ENCODE peak calls at places on chromosomes 16 and 17, in six cellular contexts. G is adrenal gland, H is ovary, B is thyroid gland, W is prostate gland, X is esophagus squamous epithelium. Y is an unnamed sample. For H3K9me3, the result is how much of the 10 kb centered on the place peaks cover.

GRCh38 chr17:28897769-28898259 is 281 bp upstream of the FLOT2 start:
- DNase-seq in G (peak), H (no peak), B (no peak), W (no peak), X (no peak), Y (no peak)

GRCh38 chr16:16009396-16009795 is 60.0 kb downstream of the ABCC1 start:
- DNase-seq in G (no peak), H (no peak), B (peak), W (no peak), X (no peak), Y (no peak)

GRCh38 chr17:81252336-81253329 is 13.5 kb downstream of the NDUFAF8 start:
- DNase-seq in G (no peak), H (no peak), B (no peak), W (no peak), X (no peak), Y (no peak)

GRCh38 chr16:70419384-70420327 is 19.2 kb downstream of the ST3GAL2 start:
- DNase-seq in G (no peak), H (no peak), B (no peak), W (no peak), X (no peak), Y (no peak)

GRCh38 chr17:55463600-55463999 is 42.0 kb upstream of the MMD start:
- DNase-seq in G (no peak), H (no peak), B (no peak), W (no peak), X (no peak), Y (no peak)

GRCh38 chr16:20566864-20567263 is 9.3 kb downstream of the ACSM2B start:
- DNase-seq in G (no peak), H (no peak), B (no peak), W (no peak), X (no peak), Y (no peak)

GRCh38 chr17:7997186-7997585 is 5.2 kb upstream of the GUCY2D start:
- DNase-seq in G (no peak), H (no peak), B (peak), W (no peak), X (no peak), Y (no peak)

GRCh38 chr17:81027591-81028505 is 7.1 kb upstream of the BAIAP2 start:
- DNase-seq in G (no peak), H (peak), B (no peak), W (no peak), X (no peak), Y (no peak)

GRCh38 chr17:27760069-27760885 is 40.1 kb downstream of the NOS2 start:
- DNase-seq in G (peak), H (peak), B (peak), W (peak), X (no peak), Y (peak)

GRCh38 chr17:50905460-50905803 is 39.3 kb upstream of the TOB1 start:
- DNase-seq in G (no peak), H (no peak), B (peak), W (no peak), X (no peak), Y (no peak)

GRCh38 chr17:55154101-55154500 is 110.7 kb upstream of the HLF start:
- DNase-seq in G (no peak), H (no peak), B (no peak), W (no peak), X (no peak), Y (no peak)

GRCh38 chr16:11824362-11824761 is 27.0 kb downstream of the RSL1D1 start:
- DNase-seq in G (peak), H (no peak), B (peak), W (no peak), X (no peak), Y (no peak)

GRCh38 chr16:10981697-10982216 is 37.4 kb downstream of the CLEC16A start:
- DNase-seq in G (no peak), H (no peak), B (no peak), W (no peak), X (no peak), Y (no peak)

GRCh38 chr17:38885728-38886642 is 16.1 kb downstream of the LASP1 start:
- DNase-seq in G (no peak), H (no peak), B (peak), W (no peak), X (no peak), Y (peak)

GRCh38 chr17:75033346-75034235 is 13.2 kb downstream of the ATP5PD start:
- DNase-seq in G (peak), H (peak), B (peak), W (peak), X (no peak), Y (peak)

GRCh38 chr17:76381633-76382304 is 2.6 kb upstream of the SPHK1 start:
- DNase-seq in G (no peak), H (no peak), B (no peak), W (no peak), X (no peak), Y (no peak)

GRCh38 chr16:16143038-16143763 is 80.1 kb downstream of the ABCC6 start:
- DNase-seq in G (no peak), H (no peak), B (peak), W (no peak), X (no peak), Y (no peak)

GRCh38 chr16:1037023-1037933 is 35.3 kb upstream of the SSTR5 start:
- DNase-seq in G (peak), H (no peak), B (no peak), W (no peak), X (no peak), Y (no peak)

GRCh38 chr16:69193860-69194259 is 6.9 kb downstream of the SNTB2 start:
- DNase-seq in G (no peak), H (no peak), B (no peak), W (no peak), X (no peak), Y (no peak)

GRCh38 chr17:66889480-66890230 is 54.7 kb downstream of the CACNG5 start:
- DNase-seq in G (no peak), H (no peak), B (peak), W (no peak), X (no peak), Y (no peak)

GRCh38 chr16:15857779-15858560 is 1.1 kb upstream of the MYH11 start:
- DNase-seq in G (peak), H (peak), B (peak), W (peak), X (no peak), Y (peak)

GRCh38 chr16:31225193-31225592 is 8.3 kb upstream of the PYDC1 start:
- DNase-seq in G (no peak), H (no peak), B (no peak), W (no peak), X (no peak), Y (no peak)

GRCh38 chr16:6732166-6732565 is 600.5 kb upstream of the RBFOX1 start:
- DNase-seq in G (no peak), H (no peak), B (no peak), W (no peak), X (no peak), Y (no peak)

DNA sequence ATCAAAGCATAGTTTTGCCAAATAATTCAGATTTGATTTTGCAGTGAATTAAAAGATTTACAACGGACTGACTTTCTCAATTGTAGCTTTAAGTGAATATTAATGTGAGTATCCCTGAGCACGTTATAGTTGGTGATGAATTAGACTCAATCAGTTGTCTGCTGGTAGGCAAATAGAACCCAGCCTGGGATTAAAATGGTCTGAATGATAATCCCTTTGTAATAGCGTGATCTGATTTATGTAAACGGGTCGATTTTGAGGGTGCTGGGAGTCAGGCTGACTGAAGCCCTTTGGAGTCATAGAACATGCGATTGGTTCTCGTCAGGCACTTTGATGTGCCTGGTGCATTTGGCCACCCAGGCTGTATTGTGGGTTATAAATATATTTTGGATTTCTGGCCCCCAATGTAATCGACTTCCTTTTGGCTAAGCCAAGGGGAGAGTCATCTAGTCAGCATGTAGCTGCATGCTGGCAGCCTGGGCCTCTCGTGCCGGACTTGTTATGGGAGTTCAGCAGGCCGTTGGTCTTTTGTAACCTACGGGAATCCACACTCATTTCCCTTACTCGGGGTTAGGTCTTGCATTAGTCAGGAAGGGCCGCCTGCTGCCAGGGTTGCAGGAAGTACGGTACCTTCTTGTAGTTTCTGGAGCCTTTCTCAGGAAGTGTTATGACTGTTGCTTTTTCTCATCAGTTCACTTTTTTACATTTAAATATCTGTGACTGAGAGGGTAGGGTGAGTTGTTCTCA is 5.4 kb downstream of the PGS1 start:
- DNase-seq in G (peak), H (peak), B (peak), W (peak), X (peak), Y (peak)
- TF ChIP-seq POLR2A in G (no peak), H (no peak), B (no peak), W (peak), X (peak), Y (peak)

GRCh38 chr16:56930516-56931252 is 1.3 kb upstream of the HERPUD1 start:
- DNase-seq in G (no peak), H (no peak), B (no peak), W (no peak), X (no peak), Y (no peak)
- H3K4me3 ChIP-seq in G (no peak), H (no peak), B (no peak), W (no peak), X (no peak), Y (no peak)

GRCh38 chr16:35737076-35737475 is 2277.7 kb downstream of the TP53TG3F start:
- DNase-seq in G (no peak), H (no peak), B (no peak), W (no peak), X (no peak), Y (no peak)
- H3K9me3 ChIP-seq in G (under half), H (under half), B (under half), W (under half), X (under half), Y (under half)

DNA sequence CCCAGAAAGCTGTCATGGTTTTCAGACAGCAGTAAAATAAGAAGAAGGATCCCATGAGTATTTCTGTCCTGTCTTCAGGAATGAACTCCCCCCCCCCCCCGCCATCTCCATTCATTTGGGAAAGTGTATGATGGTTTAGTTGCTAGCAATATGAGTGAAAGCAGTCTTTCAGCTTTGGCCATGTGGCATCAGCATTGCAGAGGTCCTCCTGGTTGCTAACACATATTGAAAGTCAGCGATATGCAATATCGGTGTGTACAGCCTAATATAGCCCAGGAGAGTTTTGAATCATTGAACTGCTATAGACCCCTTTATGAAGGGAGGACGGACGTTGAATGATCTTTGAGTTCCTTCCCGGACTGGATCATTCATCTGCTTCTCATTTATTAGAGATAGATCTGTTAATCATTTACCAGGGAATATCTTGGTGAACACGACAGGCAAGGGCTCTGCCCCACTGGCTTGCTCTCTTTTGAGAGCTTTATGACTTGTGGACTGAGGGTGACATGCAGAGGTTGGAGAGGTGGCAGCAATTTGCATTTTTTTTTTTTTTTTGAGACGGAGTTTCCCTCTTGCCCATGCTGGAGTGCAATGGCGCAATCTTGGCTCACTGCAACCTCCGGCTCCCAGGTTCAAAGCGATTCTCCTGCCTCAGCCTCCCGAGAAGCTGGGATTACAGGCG is 25.2 kb downstream of the DEF8 start:
- DNase-seq in G (no peak), H (no peak), B (no peak), W (no peak), X (no peak), Y (no peak)
- TF ChIP-seq POLR2A in G (no peak), H (no peak), B (no peak), W (no peak), X (no peak), Y (no peak)

GRCh38 chr17:73338050-73338491 is 26.3 kb upstream of the CDC42EP4 start:
- DNase-seq in G (peak), H (peak), B (peak), W (no peak), X (no peak), Y (peak)
- H3K4me3 ChIP-seq in G (no peak), H (peak), B (no peak), W (no peak), X (no peak), Y (peak)

Y was measured in uterus.